ENCODE peak calls at places on chromosome 1, in five cellular contexts. R is GM12878, L is A549, A is H1, U is K562. Y is an unnamed sample.

GRCh38 chr1:160607051-160608032 is 28.0 kb upstream of the CD84 start:
- DNase-seq in A (no peak), R (peak), U (peak), L (peak), Y (peak)

GRCh38 chr1:184359909-184360308 is 26.9 kb upstream of the C1orf21 start:
- DNase-seq in A (no peak), R (no peak), L (no peak), U (no peak), Y (no peak)

GRCh38 chr1:72184099-72184695 is 98.1 kb downstream of the NEGR1 start:
- DNase-seq in U (no peak), L (no peak), A (no peak), R (no peak), Y (no peak)

GRCh38 chr1:78275456-78275855 is 215.3 kb upstream of the PTGFR start:
- DNase-seq in A (no peak), L (no peak), U (no peak), R (no peak), Y (no peak)

GRCh38 chr1:243798726-243799125 is 51.3 kb downstream of the AKT3 start:
- DNase-seq in U (no peak), L (peak), A (no peak), R (no peak), Y (no peak)

GRCh38 chr1:115624859-115625258 is 16.9 kb upstream of the VANGL1 start:
- DNase-seq in U (no peak), L (no peak), A (no peak), R (no peak), Y (no peak)

GRCh38 chr1:178739285-178740045 is 14.4 kb downstream of the RALGPS2 start:
- DNase-seq in U (no peak), R (no peak), L (no peak), A (no peak), Y (no peak)

GRCh38 chr1:206469933-206470691 is at the start of gene IKBKE:
- DNase-seq in A (peak), L (peak), U (peak), R (no peak), Y (peak)

GRCh38 chr1:234659538-234659937 is 49.6 kb upstream of the IRF2BP2 start:
- DNase-seq in L (peak), R (no peak), A (no peak), U (no peak), Y (peak)

GRCh38 chr1:25064465-25065238 is 134.6 kb upstream of the RUNX3 start:
- DNase-seq in U (no peak), R (no peak), L (no peak), A (no peak), Y (no peak)

GRCh38 chr1:21911205-21912001 is 25.7 kb downstream of the HSPG2 start:
- DNase-seq in L (no peak), U (peak), R (no peak), A (no peak), Y (peak)

GRCh38 chr1:174289644-174290310 is 130.5 kb downstream of the RABGAP1L start:
- DNase-seq in A (no peak), L (no peak), U (no peak), R (no peak), Y (no peak)

GRCh38 chr1:111422546-111423391 is 4.8 kb downstream of the OVGP1 start:
- DNase-seq in A (no peak), R (no peak), U (no peak), L (no peak), Y (peak)

GRCh38 chr1:83815348-83815747 is 183.6 kb downstream of the TTLL7 start:
- DNase-seq in R (no peak), A (no peak), U (no peak), L (no peak), Y (no peak)

GRCh38 chr1:161705537-161705936 is 1.5 kb upstream of the FCRLA start:
- DNase-seq in L (no peak), U (no peak), A (no peak), R (no peak), Y (no peak)

GRCh38 chr1:15196069-15196468 is 42.5 kb downstream of the TMEM51 start:
- DNase-seq in A (no peak), R (no peak), L (no peak), U (no peak), Y (no peak)

GRCh38 chr1:50735443-50735842 is 224.6 kb downstream of the FAF1 start:
- DNase-seq in U (peak), L (peak), R (no peak), A (no peak), Y (no peak)

GRCh38 chr1:183206538-183207117 is 20.6 kb downstream of the LAMC2 start:
- DNase-seq in A (no peak), L (no peak), U (no peak), R (no peak), Y (no peak)

GRCh38 chr1:29081201-29081600 is 42.5 kb downstream of the TMEM200B start:
- DNase-seq in R (no peak), A (no peak), L (no peak), U (no peak), Y (no peak)

GRCh38 chr1:94875794-94876193 is 51.1 kb downstream of the CNN3 start:
- DNase-seq in A (no peak), U (no peak), L (no peak), R (no peak), Y (no peak)

DNA sequence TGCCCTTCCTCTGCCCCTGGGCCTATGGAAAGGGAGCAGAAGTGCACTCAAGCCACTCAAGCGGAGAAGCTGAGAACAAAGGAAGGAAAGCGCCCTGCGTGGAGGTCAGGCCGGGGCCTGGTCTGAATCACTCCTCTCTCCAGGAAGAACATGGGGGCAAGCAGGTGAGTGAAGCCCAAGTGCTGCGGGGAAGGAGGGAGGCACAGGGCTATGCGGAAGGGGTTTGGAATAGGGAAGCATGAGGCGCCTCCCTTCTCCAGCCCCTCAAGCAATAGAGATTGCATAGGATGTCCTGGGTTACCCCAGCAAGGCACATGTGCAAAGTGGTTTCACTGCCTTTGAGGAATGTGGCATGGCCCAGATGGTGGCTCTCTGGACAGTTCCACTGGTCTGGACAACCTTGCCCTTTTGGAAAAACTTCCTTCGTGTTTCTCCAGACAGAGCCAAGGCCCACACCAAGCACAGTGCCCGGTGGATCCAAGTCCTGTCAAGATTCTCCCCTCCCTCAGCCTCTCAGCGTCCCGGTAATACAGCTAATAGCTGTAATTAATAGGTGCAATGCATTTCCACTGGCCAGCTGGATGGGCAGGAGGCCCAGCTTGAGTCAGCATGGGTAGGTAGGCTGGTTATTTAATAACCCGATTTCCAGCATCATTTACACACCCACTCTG is 13.7 kb downstream of the BLACAT1 start:
- DNase-seq in L (no peak), A (no peak), U (no peak), R (no peak), Y (no peak)
- TF ChIP-seq KDM1A in L (no peak), A (no peak), U (no peak), R (no peak), Y (no peak)

GRCh38 chr1:55716151-55716550 is 501.0 kb upstream of the USP24 start:
- DNase-seq in U (no peak), A (no peak), L (no peak), R (no peak), Y (no peak)

GRCh38 chr1:55716610-55717009 is 501.4 kb upstream of the USP24 start:
- DNase-seq in L (no peak), A (no peak), U (no peak), R (no peak), Y (no peak)

GRCh38 chr1:55717111-55717510 is 501.9 kb upstream of the USP24 start:
- DNase-seq in A (no peak), L (no peak), R (no peak), U (no peak), Y (no peak)

GRCh38 chr1:55720243-55720642 is 505.1 kb upstream of the USP24 start:
- DNase-seq in L (no peak), U (no peak), R (no peak), A (no peak), Y (no peak)

GRCh38 chr1:55718758-55719671 is 503.9 kb upstream of the USP24 start:
- DNase-seq in R (no peak), L (peak), A (no peak), U (no peak), Y (peak)
- TF ChIP-seq KDM1A in R (no peak), L (no peak), A (no peak), U (no peak), Y (no peak)

DNA sequence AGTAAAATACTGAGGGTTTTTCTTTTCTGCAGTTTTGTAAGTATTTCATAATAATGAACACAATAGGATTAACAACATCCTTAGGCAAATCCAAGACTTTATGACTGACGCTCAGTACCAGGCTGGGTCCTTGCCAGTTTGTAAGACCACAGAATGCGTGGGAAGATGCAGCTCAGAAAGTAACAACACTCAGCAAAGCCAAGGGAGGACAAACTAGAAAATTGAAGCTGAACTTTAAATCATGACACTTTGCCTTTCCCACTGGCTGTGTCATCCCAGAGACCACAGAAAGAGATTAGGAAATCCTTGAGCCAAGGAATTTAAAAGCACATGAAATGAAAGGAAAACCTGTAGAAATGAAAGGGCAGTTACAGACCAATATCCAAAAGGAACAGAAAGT is 426.3 kb upstream of the CHRM3 start:
- DNase-seq in A (no peak), U (no peak), L (no peak), R (no peak), Y (no peak)
- TF ChIP-seq KDM1A in A (no peak), U (no peak), L (no peak), R (no peak), Y (no peak)

DNA sequence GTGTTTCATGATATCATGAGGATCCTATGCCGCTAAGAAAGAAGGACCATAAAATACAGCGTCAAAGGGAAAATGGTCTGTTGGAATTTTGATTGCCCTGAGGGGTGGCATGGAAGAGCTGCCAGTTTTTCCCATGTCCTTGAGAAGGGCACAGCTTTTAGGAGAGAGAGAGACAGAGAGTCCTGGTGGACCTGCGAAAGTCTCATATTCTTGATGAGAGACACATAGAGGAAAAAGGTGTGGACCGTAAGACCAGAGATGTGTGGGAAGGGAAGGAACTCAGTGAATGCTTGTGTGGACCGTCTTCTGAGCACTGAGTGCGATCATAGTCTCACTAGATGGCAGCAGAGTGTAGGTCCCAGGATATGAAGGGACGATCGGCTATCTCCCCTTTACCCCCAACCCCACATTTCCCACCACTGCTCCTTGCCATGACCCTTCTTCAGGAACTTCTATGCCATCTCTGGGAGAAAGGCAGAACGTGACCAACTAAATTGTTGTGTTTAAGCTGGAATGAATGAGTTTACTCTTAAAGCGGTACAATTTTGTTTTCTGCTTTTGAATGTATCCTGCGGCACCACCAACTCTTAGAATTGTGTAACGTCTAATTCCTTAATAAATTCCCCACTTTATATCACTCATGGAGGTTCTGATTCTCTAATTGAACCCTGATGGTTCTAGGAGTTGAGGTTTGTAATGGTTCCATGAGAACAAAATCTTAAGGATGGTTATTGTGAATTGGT is 117.7 kb downstream of the CTH start:
- DNase-seq in R (no peak), L (peak), A (peak), U (peak), Y (peak)
- TF ChIP-seq KDM1A in R (no peak), L (no peak), A (no peak), U (no peak), Y (no peak)

GRCh38 chr1:228776439-228776838 is 41.2 kb downstream of the RHOU start:
- DNase-seq in L (no peak), U (no peak), A (no peak), R (no peak), Y (no peak)
- TF ChIP-seq KDM1A in L (no peak), U (no peak), A (no peak), R (no peak), Y (no peak)

GRCh38 chr1:100206301-100206700 is 28.2 kb upstream of the LRRC39 start:
- DNase-seq in L (no peak), A (no peak), U (no peak), R (no peak), Y (no peak)
- TF ChIP-seq KDM1A in L (no peak), A (no peak), U (no peak), R (no peak), Y (no peak)

GRCh38 chr1:119188926-119189325 is 48.5 kb upstream of the WARS2 start:
- DNase-seq in U (no peak), R (no peak), A (no peak), L (no peak), Y (no peak)

GRCh38 chr1:119181236-119181635 is 40.8 kb upstream of the WARS2 start:
- DNase-seq in A (no peak), U (no peak), R (no peak), L (no peak), Y (no peak)

GRCh38 chr1:119184972-119185371 is 44.5 kb upstream of the WARS2 start:
- DNase-seq in L (no peak), U (no peak), A (no peak), R (no peak), Y (no peak)

GRCh38 chr1:119187416-119187815 is 47.0 kb upstream of the WARS2 start:
- DNase-seq in A (no peak), U (no peak), L (no peak), R (no peak), Y (no peak)

DNA sequence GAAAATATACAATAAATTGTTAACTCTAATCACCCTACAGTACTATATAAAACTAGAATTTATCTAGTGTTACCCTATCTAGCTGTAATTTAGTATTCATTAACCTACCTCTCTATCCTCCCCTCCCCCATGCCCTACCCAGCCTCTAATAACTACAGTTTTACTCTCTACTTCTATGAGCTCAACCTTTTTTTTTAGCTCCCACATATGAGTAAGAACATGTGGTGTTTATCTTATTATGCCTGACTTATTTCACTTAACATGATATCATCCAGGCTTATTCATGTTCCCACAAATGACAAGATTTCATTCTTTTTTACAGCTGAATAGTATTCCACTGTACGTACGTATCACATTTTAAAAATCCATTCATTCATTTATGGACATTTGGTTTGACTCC is 46.0 kb upstream of the WARS2 start:
- DNase-seq in R (no peak), A (no peak), U (no peak), L (no peak), Y (no peak)
- TF ChIP-seq KDM1A in R (no peak), A (no peak), U (no peak), L (no peak), Y (no peak)